ENCODE peak calls at places on chromosome 1, in seven cellular contexts. One of them, this sample, is unnamed.

GRCh38 chr1:184911103-184911502 is 63.2 kb downstream of the NIBAN1 start:
- DNase-seq in HCT116: no peak
- DNase-seq in GM12878: no peak
- DNase-seq in K562: no peak
- DNase-seq in H1: no peak
- DNase-seq in HepG2: no peak
- DNase-seq in SK-N-SH: no peak
- DNase-seq in this sample: no peak

GRCh38 chr1:41994195-41994894 is 75.6 kb upstream of the HIVEP3 start:
- DNase-seq in HCT116: no peak
- DNase-seq in HepG2: no peak
- DNase-seq in SK-N-SH: no peak
- DNase-seq in H1: no peak
- DNase-seq in K562: no peak
- DNase-seq in GM12878: no peak
- DNase-seq in this sample: no peak

GRCh38 chr1:184158911-184159701 is 107.6 kb downstream of the TSEN15 start:
- DNase-seq in HCT116: no peak
- DNase-seq in HepG2: no peak
- DNase-seq in K562: no peak
- DNase-seq in SK-N-SH: no peak
- DNase-seq in H1: no peak
- DNase-seq in GM12878: no peak
- DNase-seq in this sample: no peak

GRCh38 chr1:198932351-198932991 is 293.6 kb downstream of the PTPRC start:
- DNase-seq in K562: no peak
- DNase-seq in HepG2: no peak
- DNase-seq in HCT116: peak; percentile 56
- DNase-seq in GM12878: no peak
- DNase-seq in SK-N-SH: no peak
- DNase-seq in H1: no peak
- DNase-seq in this sample: peak; percentile 70

GRCh38 chr1:47881505-47882442 is 115.4 kb downstream of the TRABD2B start:
- DNase-seq in HCT116: no peak
- DNase-seq in SK-N-SH: peak; percentile 84
- DNase-seq in GM12878: no peak
- DNase-seq in H1: no peak
- DNase-seq in HepG2: no peak
- DNase-seq in K562: no peak
- DNase-seq in this sample: no peak

GRCh38 chr1:226953175-226953800 is 13.2 kb downstream of the COQ8A start:
- DNase-seq in SK-N-SH: no peak
- DNase-seq in K562: no peak
- DNase-seq in HepG2: no peak
- DNase-seq in HCT116: no peak
- DNase-seq in GM12878: no peak
- DNase-seq in H1: no peak
- DNase-seq in this sample: no peak

GRCh38 chr1:51515982-51516638 is 3.0 kb downstream of the EPS15 start:
- DNase-seq in SK-N-SH: no peak
- DNase-seq in HCT116: no peak
- DNase-seq in GM12878: no peak
- DNase-seq in H1: no peak
- DNase-seq in K562: no peak
- DNase-seq in HepG2: no peak
- DNase-seq in this sample: no peak

GRCh38 chr1:208223136-208223535 is 21.0 kb downstream of the PLXNA2 start:
- DNase-seq in HepG2: no peak
- DNase-seq in K562: no peak
- DNase-seq in GM12878: no peak
- DNase-seq in H1: no peak
- DNase-seq in HCT116: no peak
- DNase-seq in SK-N-SH: no peak
- DNase-seq in this sample: no peak

GRCh38 chr1:181094813-181095212 is 6.3 kb downstream of the IER5 start:
- DNase-seq in HepG2: no peak
- DNase-seq in SK-N-SH: no peak
- DNase-seq in H1: no peak
- DNase-seq in GM12878: no peak
- DNase-seq in HCT116: no peak
- DNase-seq in K562: no peak
- DNase-seq in this sample: no peak
- TF ChIP-seq JUND in HepG2: no peak
- TF ChIP-seq JUND in SK-N-SH: peak; percentile 42
- TF ChIP-seq JUND in H1: no peak
- TF ChIP-seq JUND in GM12878: no peak
- TF ChIP-seq JUND in HCT116: no peak
- TF ChIP-seq JUND in K562: no peak
- TF ChIP-seq JUND in this sample: no peak

GRCh38 chr1:64912191-64912590 is 54.2 kb downstream of the JAK1 start:
- DNase-seq in K562: no peak
- DNase-seq in HepG2: no peak
- DNase-seq in GM12878: no peak
- DNase-seq in H1: no peak
- DNase-seq in HCT116: no peak
- DNase-seq in SK-N-SH: no peak
- DNase-seq in this sample: no peak
- TF ChIP-seq JUND in K562: no peak
- TF ChIP-seq JUND in HepG2: no peak
- TF ChIP-seq JUND in GM12878: no peak
- TF ChIP-seq JUND in H1: no peak
- TF ChIP-seq JUND in HCT116: no peak
- TF ChIP-seq JUND in SK-N-SH: no peak
- TF ChIP-seq JUND in this sample: no peak

GRCh38 chr1:240701412-240701811 is 89.5 kb upstream of the GREM2 start:
- DNase-seq in GM12878: no peak
- DNase-seq in HCT116: no peak
- DNase-seq in SK-N-SH: no peak
- DNase-seq in H1: no peak
- DNase-seq in HepG2: no peak
- DNase-seq in K562: no peak
- DNase-seq in this sample: no peak
- TF ChIP-seq JUND in GM12878: no peak
- TF ChIP-seq JUND in HCT116: no peak
- TF ChIP-seq JUND in SK-N-SH: peak; percentile 14
- TF ChIP-seq JUND in H1: no peak
- TF ChIP-seq JUND in HepG2: no peak
- TF ChIP-seq JUND in K562: no peak
- TF ChIP-seq JUND in this sample: no peak

GRCh38 chr1:85404393-85404792 is 60.6 kb downstream of the DDAH1 start:
- DNase-seq in SK-N-SH: no peak
- DNase-seq in K562: no peak
- DNase-seq in GM12878: no peak
- DNase-seq in HCT116: no peak
- DNase-seq in H1: no peak
- DNase-seq in HepG2: no peak
- DNase-seq in this sample: no peak

GRCh38 chr1:85407978-85408377 is 57.0 kb downstream of the DDAH1 start:
- DNase-seq in HepG2: no peak
- DNase-seq in HCT116: no peak
- DNase-seq in K562: no peak
- DNase-seq in SK-N-SH: no peak
- DNase-seq in GM12878: no peak
- DNase-seq in H1: no peak
- DNase-seq in this sample: no peak

GRCh38 chr1:85409516-85409915 is 55.4 kb downstream of the DDAH1 start:
- DNase-seq in HepG2: no peak
- DNase-seq in K562: no peak
- DNase-seq in SK-N-SH: no peak
- DNase-seq in HCT116: no peak
- DNase-seq in H1: no peak
- DNase-seq in GM12878: no peak
- DNase-seq in this sample: no peak

GRCh38 chr1:85406081-85406480 is 58.9 kb downstream of the DDAH1 start:
- DNase-seq in SK-N-SH: no peak
- DNase-seq in H1: no peak
- DNase-seq in K562: no peak
- DNase-seq in HCT116: no peak
- DNase-seq in HepG2: no peak
- DNase-seq in GM12878: no peak
- DNase-seq in this sample: no peak

GRCh38 chr1:85406887-85407593 is 57.9 kb downstream of the DDAH1 start:
- DNase-seq in K562: no peak
- DNase-seq in HCT116: peak; percentile 33
- DNase-seq in H1: no peak
- DNase-seq in SK-N-SH: no peak
- DNase-seq in GM12878: no peak
- DNase-seq in HepG2: peak; percentile 69
- DNase-seq in this sample: no peak
- TF ChIP-seq JUND in K562: no peak
- TF ChIP-seq JUND in HCT116: peak; percentile 51
- TF ChIP-seq JUND in H1: no peak
- TF ChIP-seq JUND in SK-N-SH: peak; percentile 81
- TF ChIP-seq JUND in GM12878: no peak
- TF ChIP-seq JUND in HepG2: no peak
- TF ChIP-seq JUND in this sample: no peak

DNA sequence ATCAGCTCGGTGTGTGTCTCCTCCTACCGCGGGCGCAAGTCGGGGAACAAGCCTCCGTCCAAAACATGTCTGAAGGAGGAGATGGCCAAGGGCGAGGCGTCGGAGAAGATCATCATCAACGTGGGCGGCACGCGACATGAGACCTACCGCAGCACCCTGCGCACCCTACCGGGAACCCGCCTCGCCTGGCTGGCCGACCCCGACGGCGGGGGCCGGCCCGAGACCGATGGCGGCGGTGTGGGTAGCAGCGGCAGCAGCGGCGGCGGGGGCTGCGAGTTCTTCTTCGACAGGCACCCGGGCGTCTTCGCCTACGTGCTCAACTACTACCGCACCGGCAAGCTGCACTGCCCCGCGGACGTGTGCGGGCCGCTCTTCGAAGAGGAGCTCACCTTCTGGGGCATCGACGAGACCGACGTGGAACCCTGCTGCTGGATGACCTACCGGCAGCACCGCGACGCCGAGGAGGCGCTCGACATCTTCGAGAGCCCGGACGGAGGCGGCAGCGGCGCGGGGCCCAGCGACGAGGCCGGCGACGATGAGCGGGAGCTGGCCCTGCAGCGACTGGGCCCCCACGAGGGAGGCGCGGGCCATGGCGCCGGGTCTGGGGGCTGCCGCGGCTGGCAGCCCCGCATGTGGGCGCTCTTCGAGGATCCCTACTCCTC is 1.5 kb downstream of the KCNC4 start:
- DNase-seq in HCT116: no peak
- DNase-seq in K562: no peak
- DNase-seq in HepG2: no peak
- DNase-seq in H1: no peak
- DNase-seq in SK-N-SH: no peak
- DNase-seq in GM12878: no peak
- DNase-seq in this sample: no peak
- TF ChIP-seq JUND in HCT116: no peak
- TF ChIP-seq JUND in K562: no peak
- TF ChIP-seq JUND in HepG2: no peak
- TF ChIP-seq JUND in H1: no peak
- TF ChIP-seq JUND in SK-N-SH: no peak
- TF ChIP-seq JUND in GM12878: no peak
- TF ChIP-seq JUND in this sample: no peak

DNA sequence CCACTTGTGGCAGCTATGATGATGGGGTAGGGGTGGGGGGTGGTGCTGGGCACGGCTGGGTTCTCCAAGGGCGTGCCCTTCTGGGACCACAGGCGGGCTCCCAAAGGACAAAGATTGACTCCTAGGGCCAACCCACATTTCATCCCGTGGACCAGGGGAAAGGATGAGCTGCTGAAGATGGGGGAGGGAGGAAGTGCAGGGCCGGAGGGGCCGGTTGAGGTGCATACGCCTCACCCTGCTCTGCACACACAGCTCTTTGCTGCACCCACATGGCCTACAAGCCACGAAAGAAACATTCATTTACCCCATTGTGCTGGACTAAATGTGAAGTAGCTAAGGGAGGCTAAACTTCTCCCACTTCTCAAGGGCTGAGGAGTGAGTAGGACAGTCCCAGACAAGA is 34.2 kb upstream of the GNPAT start:
- DNase-seq in GM12878: no peak
- DNase-seq in SK-N-SH: no peak
- DNase-seq in HCT116: no peak
- DNase-seq in H1: no peak
- DNase-seq in K562: no peak
- DNase-seq in HepG2: no peak
- DNase-seq in this sample: peak; percentile 54
- TF ChIP-seq JUND in GM12878: no peak
- TF ChIP-seq JUND in SK-N-SH: no peak
- TF ChIP-seq JUND in HCT116: no peak
- TF ChIP-seq JUND in H1: no peak
- TF ChIP-seq JUND in K562: no peak
- TF ChIP-seq JUND in HepG2: no peak
- TF ChIP-seq JUND in this sample: no peak

GRCh38 chr1:202521886-202522285 is 173.4 kb downstream of the PPP1R12B start:
- DNase-seq in GM12878: no peak
- DNase-seq in HCT116: no peak
- DNase-seq in K562: no peak
- DNase-seq in H1: no peak
- DNase-seq in HepG2: no peak
- DNase-seq in SK-N-SH: no peak
- DNase-seq in this sample: no peak

GRCh38 chr1:202516434-202516877 is 168.0 kb downstream of the PPP1R12B start:
- DNase-seq in HepG2: no peak
- DNase-seq in HCT116: no peak
- DNase-seq in GM12878: no peak
- DNase-seq in H1: no peak
- DNase-seq in K562: no peak
- DNase-seq in SK-N-SH: peak; percentile 0
- DNase-seq in this sample: no peak
- TF ChIP-seq JUND in HepG2: no peak
- TF ChIP-seq JUND in HCT116: no peak
- TF ChIP-seq JUND in GM12878: no peak
- TF ChIP-seq JUND in H1: no peak
- TF ChIP-seq JUND in K562: peak; percentile 22
- TF ChIP-seq JUND in SK-N-SH: peak; percentile 77
- TF ChIP-seq JUND in this sample: no peak

GRCh38 chr1:154534263-154534844 is 24.1 kb downstream of the UBE2Q1 start:
- DNase-seq in SK-N-SH: peak; percentile 71
- DNase-seq in GM12878: no peak
- DNase-seq in H1: no peak
- DNase-seq in HCT116: peak; percentile 62
- DNase-seq in K562: peak; percentile 64
- DNase-seq in HepG2: peak; percentile 59
- DNase-seq in this sample: peak; percentile 81
- TF ChIP-seq JUND in SK-N-SH: no peak
- TF ChIP-seq JUND in GM12878: no peak
- TF ChIP-seq JUND in H1: peak; percentile 44
- TF ChIP-seq JUND in HCT116: no peak
- TF ChIP-seq JUND in K562: no peak
- TF ChIP-seq JUND in HepG2: no peak
- TF ChIP-seq JUND in this sample: no peak

GRCh38 chr1:101259744-101260148 is 22.9 kb downstream of the S1PR1 start:
- DNase-seq in H1: no peak
- DNase-seq in K562: no peak
- DNase-seq in HCT116: no peak
- DNase-seq in HepG2: no peak
- DNase-seq in GM12878: no peak
- DNase-seq in SK-N-SH: no peak
- DNase-seq in this sample: no peak
- TF ChIP-seq JUND in H1: no peak
- TF ChIP-seq JUND in K562: peak; percentile 57
- TF ChIP-seq JUND in HCT116: peak; percentile 41
- TF ChIP-seq JUND in HepG2: no peak
- TF ChIP-seq JUND in GM12878: no peak
- TF ChIP-seq JUND in SK-N-SH: peak; percentile 74
- TF ChIP-seq JUND in this sample: no peak

DNA sequence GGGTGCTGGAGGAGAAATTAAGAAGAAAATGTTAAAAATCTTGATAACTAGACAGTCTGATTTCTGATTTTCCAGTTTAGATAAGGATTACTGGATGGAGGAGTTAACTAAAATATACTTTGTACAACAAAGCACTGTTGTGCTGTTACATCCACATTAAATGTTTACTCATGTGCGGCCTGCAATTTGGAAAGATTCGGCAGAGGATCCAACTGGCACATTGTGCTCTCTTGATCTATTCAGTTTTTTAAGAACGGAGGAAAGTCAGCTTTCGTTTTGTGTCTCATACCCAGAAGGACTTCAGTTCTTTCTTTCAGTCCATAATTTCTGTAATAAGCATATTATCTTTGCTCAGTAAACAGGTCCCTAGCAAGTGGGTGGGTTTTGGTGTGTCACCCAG is 52.5 kb downstream of the UCK2 start:
- DNase-seq in HCT116: no peak
- DNase-seq in HepG2: no peak
- DNase-seq in K562: no peak
- DNase-seq in SK-N-SH: no peak
- DNase-seq in H1: no peak
- DNase-seq in GM12878: no peak
- DNase-seq in this sample: no peak
- TF ChIP-seq JUND in HCT116: no peak
- TF ChIP-seq JUND in HepG2: no peak
- TF ChIP-seq JUND in K562: no peak
- TF ChIP-seq JUND in SK-N-SH: no peak
- TF ChIP-seq JUND in H1: no peak
- TF ChIP-seq JUND in GM12878: no peak
- TF ChIP-seq JUND in this sample: no peak